ENCODE peak calls at places on chromosomes 16 and 17, in six cellular contexts. One of them, this sample, is unnamed.

GRCh38 chr16:68503334-68503733 is 35.8 kb upstream of the ZFP90 start:
- DNase-seq in neural crest cell: no peak
- DNase-seq in NCI-H345: no peak
- DNase-seq in NCI-H1105 treated with DMSO at 0.1 percent for 48 hours: no peak
- DNase-seq in effector memory CD4-positive, alpha-beta T cell: no peak
- DNase-seq in ascending aorta: no peak
- DNase-seq in this sample: no peak

GRCh38 chr16:12958366-12958765 is 57.0 kb downstream of the SHISA9 start:
- DNase-seq in neural crest cell: no peak
- DNase-seq in NCI-H345: no peak
- DNase-seq in NCI-H1105 treated with DMSO at 0.1 percent for 48 hours: no peak
- DNase-seq in effector memory CD4-positive, alpha-beta T cell: no peak
- DNase-seq in ascending aorta: no peak
- DNase-seq in this sample: peak

GRCh38 chr17:35160354-35161201 is 13.0 kb downstream of the UNC45B start:
- DNase-seq in neural crest cell: no peak
- DNase-seq in NCI-H345: no peak
- DNase-seq in NCI-H1105 treated with DMSO at 0.1 percent for 48 hours: no peak
- DNase-seq in effector memory CD4-positive, alpha-beta T cell: no peak
- DNase-seq in ascending aorta: no peak
- DNase-seq in this sample: no peak

GRCh38 chr17:7644768-7645167 is 6.0 kb upstream of the ATP1B2 start:
- DNase-seq in neural crest cell: no peak
- DNase-seq in NCI-H345: no peak
- DNase-seq in NCI-H1105 treated with DMSO at 0.1 percent for 48 hours: no peak
- DNase-seq in effector memory CD4-positive, alpha-beta T cell: no peak
- DNase-seq in ascending aorta: no peak
- DNase-seq in this sample: no peak

GRCh38 chr16:87126403-87127025 is 190.7 kb downstream of the C16orf95 start:
- DNase-seq in neural crest cell: no peak
- DNase-seq in NCI-H345: no peak
- DNase-seq in NCI-H1105 treated with DMSO at 0.1 percent for 48 hours: no peak
- DNase-seq in effector memory CD4-positive, alpha-beta T cell: no peak
- DNase-seq in ascending aorta: no peak
- DNase-seq in this sample: no peak

GRCh38 chr16:31871510-31871909 is 2.1 kb upstream of the ZNF267 start:
- DNase-seq in neural crest cell: no peak
- DNase-seq in NCI-H345: no peak
- DNase-seq in NCI-H1105 treated with DMSO at 0.1 percent for 48 hours: no peak
- DNase-seq in effector memory CD4-positive, alpha-beta T cell: no peak
- DNase-seq in ascending aorta: no peak
- DNase-seq in this sample: no peak

GRCh38 chr17:79834575-79835469 is 4.4 kb downstream of the CBX4 start:
- DNase-seq in neural crest cell: peak
- DNase-seq in NCI-H345: peak
- DNase-seq in NCI-H1105 treated with DMSO at 0.1 percent for 48 hours: no peak
- DNase-seq in effector memory CD4-positive, alpha-beta T cell: no peak
- DNase-seq in ascending aorta: no peak
- DNase-seq in this sample: no peak

GRCh38 chr17:45156242-45156641 is 5.4 kb upstream of the HEXIM2 start:
- DNase-seq in neural crest cell: no peak
- DNase-seq in NCI-H345: no peak
- DNase-seq in NCI-H1105 treated with DMSO at 0.1 percent for 48 hours: no peak
- DNase-seq in effector memory CD4-positive, alpha-beta T cell: no peak
- DNase-seq in ascending aorta: no peak
- DNase-seq in this sample: no peak

GRCh38 chr17:40065041-40065770 is 2.4 kb downstream of the THRA start:
- DNase-seq in neural crest cell: peak
- DNase-seq in NCI-H345: no peak
- DNase-seq in NCI-H1105 treated with DMSO at 0.1 percent for 48 hours: no peak
- DNase-seq in effector memory CD4-positive, alpha-beta T cell: no peak
- DNase-seq in ascending aorta: no peak
- DNase-seq in this sample: no peak

GRCh38 chr17:77306790-77307478 is 166.2 kb downstream of the SEC14L1 start:
- DNase-seq in neural crest cell: no peak
- DNase-seq in NCI-H345: no peak
- DNase-seq in NCI-H1105 treated with DMSO at 0.1 percent for 48 hours: no peak
- DNase-seq in effector memory CD4-positive, alpha-beta T cell: no peak
- DNase-seq in ascending aorta: no peak
- DNase-seq in this sample: no peak

GRCh38 chr16:51538707-51539604 is 387.9 kb upstream of the SALL1 start:
- DNase-seq in neural crest cell: no peak
- DNase-seq in NCI-H345: no peak
- DNase-seq in NCI-H1105 treated with DMSO at 0.1 percent for 48 hours: no peak
- DNase-seq in effector memory CD4-positive, alpha-beta T cell: no peak
- DNase-seq in ascending aorta: no peak
- DNase-seq in this sample: peak

GRCh38 chr17:78110363-78111011 is 18.1 kb downstream of the TMC6 start:
- DNase-seq in neural crest cell: no peak
- DNase-seq in NCI-H345: no peak
- DNase-seq in NCI-H1105 treated with DMSO at 0.1 percent for 48 hours: no peak
- DNase-seq in effector memory CD4-positive, alpha-beta T cell: no peak
- DNase-seq in ascending aorta: peak
- DNase-seq in this sample: no peak

GRCh38 chr17:41211845-41212466 is 14.5 kb upstream of the KRTAP9-2 start:
- DNase-seq in neural crest cell: no peak
- DNase-seq in NCI-H345: peak
- DNase-seq in NCI-H1105 treated with DMSO at 0.1 percent for 48 hours: peak
- DNase-seq in effector memory CD4-positive, alpha-beta T cell: no peak
- DNase-seq in ascending aorta: no peak
- DNase-seq in this sample: peak

GRCh38 chr17:8846768-8847211 is 20.7 kb downstream of the PIK3R6 start:
- DNase-seq in neural crest cell: no peak
- DNase-seq in NCI-H345: no peak
- DNase-seq in NCI-H1105 treated with DMSO at 0.1 percent for 48 hours: peak
- DNase-seq in effector memory CD4-positive, alpha-beta T cell: no peak
- DNase-seq in ascending aorta: no peak
- DNase-seq in this sample: no peak

GRCh38 chr17:1880851-1881630 is 51.2 kb downstream of the RPA1 start:
- DNase-seq in neural crest cell: peak
- DNase-seq in NCI-H345: no peak
- DNase-seq in NCI-H1105 treated with DMSO at 0.1 percent for 48 hours: no peak
- DNase-seq in effector memory CD4-positive, alpha-beta T cell: no peak
- DNase-seq in ascending aorta: no peak
- DNase-seq in this sample: no peak

GRCh38 chr17:64128787-64129514 is 993 bp downstream of the ERN1 start:
- DNase-seq in neural crest cell: no peak
- DNase-seq in NCI-H345: no peak
- DNase-seq in NCI-H1105 treated with DMSO at 0.1 percent for 48 hours: no peak
- DNase-seq in effector memory CD4-positive, alpha-beta T cell: no peak
- DNase-seq in ascending aorta: no peak
- DNase-seq in this sample: peak

GRCh38 chr16:53949716-53950410 is 245.9 kb downstream of the FTO start:
- DNase-seq in neural crest cell: no peak
- DNase-seq in NCI-H345: no peak
- DNase-seq in NCI-H1105 treated with DMSO at 0.1 percent for 48 hours: peak
- DNase-seq in effector memory CD4-positive, alpha-beta T cell: no peak
- DNase-seq in ascending aorta: no peak
- DNase-seq in this sample: peak

GRCh38 chr17:81159611-81160265 is 5.6 kb upstream of the PVALEF start:
- DNase-seq in neural crest cell: no peak
- DNase-seq in NCI-H345: no peak
- DNase-seq in NCI-H1105 treated with DMSO at 0.1 percent for 48 hours: no peak
- DNase-seq in effector memory CD4-positive, alpha-beta T cell: no peak
- DNase-seq in ascending aorta: no peak
- DNase-seq in this sample: no peak

GRCh38 chr17:46182961-46183360 is 10.3 kb downstream of the KANSL1 start:
- DNase-seq in neural crest cell: no peak
- DNase-seq in NCI-H345: no peak
- DNase-seq in NCI-H1105 treated with DMSO at 0.1 percent for 48 hours: no peak
- DNase-seq in effector memory CD4-positive, alpha-beta T cell: no peak
- DNase-seq in ascending aorta: no peak
- DNase-seq in this sample: no peak

GRCh38 chr16:89308391-89309333 is 91.2 kb downstream of the ZNF778 start:
- DNase-seq in neural crest cell: no peak
- DNase-seq in NCI-H345: no peak
- DNase-seq in NCI-H1105 treated with DMSO at 0.1 percent for 48 hours: no peak
- DNase-seq in effector memory CD4-positive, alpha-beta T cell: no peak
- DNase-seq in ascending aorta: no peak
- DNase-seq in this sample: no peak

GRCh38 chr16:9077001-9077809 is 14.2 kb upstream of the HAPSTR1 start:
- DNase-seq in neural crest cell: no peak
- DNase-seq in NCI-H345: no peak
- DNase-seq in NCI-H1105 treated with DMSO at 0.1 percent for 48 hours: no peak
- DNase-seq in effector memory CD4-positive, alpha-beta T cell: no peak
- DNase-seq in ascending aorta: no peak
- DNase-seq in this sample: no peak

GRCh38 chr17:34300652-34301390 is 15.3 kb downstream of the CCL11 start:
- DNase-seq in neural crest cell: no peak
- DNase-seq in NCI-H345: no peak
- DNase-seq in NCI-H1105 treated with DMSO at 0.1 percent for 48 hours: no peak
- DNase-seq in effector memory CD4-positive, alpha-beta T cell: no peak
- DNase-seq in ascending aorta: no peak
- DNase-seq in this sample: no peak

GRCh38 chr16:68786685-68787418 is 49.8 kb downstream of the CDH1 start:
- DNase-seq in neural crest cell: no peak
- DNase-seq in NCI-H345: peak
- DNase-seq in NCI-H1105 treated with DMSO at 0.1 percent for 48 hours: peak
- DNase-seq in effector memory CD4-positive, alpha-beta T cell: no peak
- DNase-seq in ascending aorta: no peak
- DNase-seq in this sample: peak

GRCh38 chr17:8995711-8996110 is 25.6 kb upstream of the NTN1 start:
- DNase-seq in neural crest cell: no peak
- DNase-seq in NCI-H345: no peak
- DNase-seq in NCI-H1105 treated with DMSO at 0.1 percent for 48 hours: peak
- DNase-seq in effector memory CD4-positive, alpha-beta T cell: no peak
- DNase-seq in ascending aorta: no peak
- DNase-seq in this sample: no peak

GRCh38 chr17:79691931-79692330 is 38.8 kb upstream of the ENPP7 start:
- DNase-seq in neural crest cell: no peak
- DNase-seq in NCI-H345: no peak
- DNase-seq in NCI-H1105 treated with DMSO at 0.1 percent for 48 hours: no peak
- DNase-seq in effector memory CD4-positive, alpha-beta T cell: no peak
- DNase-seq in ascending aorta: no peak
- DNase-seq in this sample: no peak

GRCh38 chr17:42103221-42103954 is 5.1 kb upstream of the ZNF385C start:
- DNase-seq in neural crest cell: no peak
- DNase-seq in NCI-H345: no peak
- DNase-seq in NCI-H1105 treated with DMSO at 0.1 percent for 48 hours: no peak
- DNase-seq in effector memory CD4-positive, alpha-beta T cell: no peak
- DNase-seq in ascending aorta: no peak
- DNase-seq in this sample: no peak

GRCh38 chr16:79066621-79067020 is 533.9 kb downstream of the MAF start:
- DNase-seq in neural crest cell: no peak
- DNase-seq in NCI-H345: peak
- DNase-seq in NCI-H1105 treated with DMSO at 0.1 percent for 48 hours: peak
- DNase-seq in effector memory CD4-positive, alpha-beta T cell: no peak
- DNase-seq in ascending aorta: no peak
- DNase-seq in this sample: peak

This sample was measured in NCI-H69.